ENCODE peak calls at places on chromosomes 4 and X, in six cellular contexts. Q is A549, D is Peyer's patch, I is colonic mucosa, O is heart left ventricle, N is breast epithelium. G is an unnamed sample. For H3K9me3, the result is how much of the 10 kb centered on the place peaks cover.

GRCh38 chr4:11543710-11544109 is 115.0 kb upstream of the HS3ST1 start:
- DNase-seq in Q (no peak), D (no peak), N (no peak), O (no peak), I (no peak), G (no peak)

GRCh38 chr4:89906316-89906715 is 11.7 kb downstream of the MMRN1 start:
- DNase-seq in N (no peak), O (no peak), I (no peak), Q (no peak), D (no peak), G (no peak)

GRCh38 chrX:46072776-46073175 is 472.4 kb downstream of the ZNF674 start:
- DNase-seq in D (no peak), Q (no peak), O (no peak), N (no peak), I (no peak), G (no peak)

GRCh38 chrX:109773374-109773773 is 40.3 kb upstream of the ACSL4 start:
- DNase-seq in O (no peak), I (no peak), D (no peak), N (no peak), Q (no peak), G (no peak)

GRCh38 chrX:63250253-63250868 is 100.8 kb downstream of the SPIN4 start:
- DNase-seq in D (no peak), Q (peak), N (no peak), O (peak), I (peak), G (peak)

GRCh38 chrX:102883491-102883890 is 53.6 kb upstream of the RAB40AL start:
- DNase-seq in I (no peak), Q (no peak), N (no peak), D (no peak), O (no peak), G (no peak)

GRCh38 chr4:183986645-183987528 is 81.8 kb downstream of the STOX2 start:
- DNase-seq in I (no peak), N (no peak), D (no peak), O (no peak), Q (no peak), G (no peak)

GRCh38 chr4:128346054-128346716 is 58.6 kb upstream of the PGRMC2 start:
- DNase-seq in Q (no peak), O (no peak), N (no peak), D (no peak), I (no peak), G (no peak)

GRCh38 chr4:101136373-101137370 is 210.7 kb downstream of the PPP3CA start:
- DNase-seq in Q (no peak), N (no peak), I (no peak), D (no peak), O (no peak), G (no peak)

DNA sequence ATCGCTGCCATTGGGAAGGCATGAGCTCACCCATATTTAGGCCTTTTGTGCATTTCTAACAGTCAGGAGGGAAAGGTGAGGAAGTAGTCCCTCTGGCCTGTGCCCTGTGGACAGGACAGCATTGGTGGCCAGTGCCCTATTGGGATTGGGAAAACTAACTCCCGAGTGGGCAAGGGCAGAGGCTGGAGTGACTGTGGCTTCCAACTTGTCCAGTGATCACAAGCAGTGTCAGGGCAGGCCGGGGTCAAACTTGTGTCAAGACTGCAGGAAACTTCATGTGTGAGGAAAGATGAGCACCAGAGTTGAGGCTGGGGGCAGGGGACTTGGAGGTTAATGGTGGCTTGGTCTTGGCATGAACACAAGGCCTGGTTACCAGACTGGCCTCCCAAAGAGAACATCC is 286.2 kb upstream of the FAM47C start:
- DNase-seq in N (no peak), I (no peak), O (no peak), Q (no peak), D (no peak), G (no peak)
- H3K9me3 ChIP-seq in N (under half), I (under half), O (under half), Q (under half), D (under half), G (under half)

DNA sequence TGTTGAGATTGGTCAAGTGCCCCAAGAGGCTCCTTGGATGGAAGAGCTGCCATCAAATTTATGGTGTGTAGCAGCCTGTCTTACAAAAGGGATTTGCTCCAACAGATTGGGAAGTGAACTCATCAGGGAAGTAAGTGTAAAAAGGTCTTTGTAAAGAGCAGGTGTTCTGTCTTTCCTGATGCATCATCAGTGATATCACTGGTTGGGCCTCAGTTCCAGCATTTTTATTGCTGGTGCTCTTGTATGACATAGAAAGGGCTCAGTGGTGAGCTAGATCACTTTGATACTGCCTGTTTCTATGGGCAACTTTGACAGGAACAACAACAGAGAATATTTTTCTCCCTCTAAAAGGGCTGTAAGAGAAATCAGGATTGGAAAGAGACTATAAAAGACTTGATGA is 8.7 kb upstream of the GABRE start:
- DNase-seq in N (no peak), Q (no peak), O (no peak), I (no peak), D (no peak), G (no peak)
- H3K27ac ChIP-seq in N (no peak), Q (peak), O (no peak), I (peak), D (no peak), G (no peak)

GRCh38 chr4:186857793-186858192 is 134.1 kb upstream of the FAT1 start:
- DNase-seq in Q (no peak), O (no peak), N (no peak), D (no peak), I (no peak), G (no peak)
- H3K9me3 ChIP-seq in Q (under half), O (under half), N (under half), D (under half), I (under half), G (under half)

GRCh38 chrX:134513091-134513490 is 53.1 kb downstream of the HPRT1 start:
- DNase-seq in Q (no peak), D (no peak), I (no peak), O (no peak), N (no peak), G (no peak)
- H3K27ac ChIP-seq in Q (peak), D (no peak), I (no peak), O (no peak), N (no peak), G (peak)

GRCh38 chrX:47458528-47458927 is 24.5 kb downstream of the ZNF41 start:
- DNase-seq in Q (no peak), N (no peak), D (no peak), I (no peak), O (no peak), G (no peak)

GRCh38 chrX:47456080-47456479 is 26.9 kb downstream of the ZNF41 start:
- DNase-seq in Q (no peak), O (peak), D (no peak), N (no peak), I (no peak), G (no peak)

GRCh38 chrX:47460561-47460960 is 22.5 kb downstream of the ZNF41 start:
- DNase-seq in N (no peak), O (no peak), D (no peak), Q (no peak), I (no peak), G (no peak)
- H3K9me3 ChIP-seq in N (under half), O (under half), D (under half), Q (under half), I (under half), G (under half)

GRCh38 chr4:40194602-40195161 is 2.1 kb upstream of the RHOH start:
- DNase-seq in D (peak), Q (no peak), N (no peak), I (no peak), O (no peak), G (peak)
- H3K27ac ChIP-seq in D (peak), Q (peak), N (peak), I (peak), O (no peak), G (peak)

G was measured in AG04450.